ENCODE peak calls at places on chromosomes 16 and 17, in nine cellular contexts. M, F, I, Y, O, Z, P, H and K are unnamed samples.

GRCh38 chr17:15456972-15457722 is 10.3 kb downstream of the CDRT4 start:
- DNase-seq in M (peak), F (no peak), I (no peak), Y (no peak), O (no peak), Z (no peak), P (no peak), H (no peak), K (peak)

GRCh38 chr17:8654822-8655221 is 24.3 kb upstream of the MYH10 start:
- DNase-seq in M (no peak), F (no peak), I (no peak), Y (no peak), O (no peak), Z (no peak), P (no peak), H (no peak), K (no peak)

GRCh38 chr17:4708436-4708835 is 2.0 kb upstream of the ARRB2 start:
- DNase-seq in M (no peak), F (no peak), I (peak), Y (no peak), O (peak), Z (peak), P (peak), H (peak), K (no peak)

GRCh38 chr16:74807052-74807646 is 32.5 kb upstream of the FA2H start:
- DNase-seq in M (no peak), F (no peak), I (no peak), Y (no peak), O (no peak), Z (no peak), P (no peak), H (no peak), K (no peak)

GRCh38 chr17:16820161-16820877 is 130.3 kb downstream of the CCDC144A start:
- DNase-seq in M (no peak), F (no peak), I (no peak), Y (no peak), O (no peak), Z (no peak), P (no peak), H (no peak), K (peak)

GRCh38 chr16:83913234-83913633 is 14.3 kb downstream of the MLYCD start:
- DNase-seq in M (no peak), F (no peak), I (no peak), Y (no peak), O (no peak), Z (no peak), P (no peak), H (no peak), K (peak)

GRCh38 chr16:14677627-14678026 is 16.5 kb downstream of the PLA2G10 start:
- DNase-seq in M (no peak), F (no peak), I (no peak), Y (no peak), O (no peak), Z (no peak), P (no peak), H (no peak), K (no peak)

GRCh38 chr16:2686912-2687507 is 4.7 kb downstream of the KCTD5 start:
- DNase-seq in M (no peak), F (no peak), I (no peak), Y (no peak), O (peak), Z (peak), P (peak), H (no peak), K (peak)

GRCh38 chr16:27311449-27311831 is 2.3 kb upstream of the IL4R start:
- DNase-seq in M (peak), F (no peak), I (no peak), Y (no peak), O (no peak), Z (no peak), P (no peak), H (no peak), K (no peak)

GRCh38 chr17:39641119-39641496 is 4.2 kb downstream of the STARD3 start:
- DNase-seq in M (no peak), F (no peak), I (no peak), Y (no peak), O (no peak), Z (no peak), P (no peak), H (no peak), K (no peak)